ENCODE peak calls at places on chromosomes 6 and 20, in ten cellular contexts. One of them, this sample, is unnamed.

GRCh38 chr6:27684264-27685211 is 211.6 kb upstream of the ZNF184 start:
- DNase-seq in cardiac muscle cell: peak
- DNase-seq in PC-3: peak
- DNase-seq in progenitor cell of endocrine pancreas: no peak
- DNase-seq in epithelial cell of proximal tubule: no peak
- DNase-seq in AG09309: no peak
- DNase-seq in cardiac fibroblast: peak
- DNase-seq in MCF 10A: peak
- DNase-seq in GM20000: peak
- DNase-seq in HFFc6: peak
- DNase-seq in this sample: no peak

GRCh38 chr6:151257984-151258445 is 18.2 kb downstream of the AKAP12 start:
- DNase-seq in cardiac muscle cell: peak
- DNase-seq in PC-3: no peak
- DNase-seq in progenitor cell of endocrine pancreas: no peak
- DNase-seq in epithelial cell of proximal tubule: no peak
- DNase-seq in AG09309: no peak
- DNase-seq in cardiac fibroblast: peak
- DNase-seq in MCF 10A: no peak
- DNase-seq in GM20000: no peak
- DNase-seq in HFFc6: no peak
- DNase-seq in this sample: no peak

GRCh38 chr6:140548379-140548778 is 1173.9 kb upstream of the CITED2 start:
- DNase-seq in cardiac muscle cell: no peak
- DNase-seq in PC-3: no peak
- DNase-seq in progenitor cell of endocrine pancreas: no peak
- DNase-seq in epithelial cell of proximal tubule: no peak
- DNase-seq in AG09309: no peak
- DNase-seq in cardiac fibroblast: peak
- DNase-seq in MCF 10A: no peak
- DNase-seq in GM20000: no peak
- DNase-seq in HFFc6: no peak
- DNase-seq in this sample: no peak

GRCh38 chr6:91198588-91199255 is 611.9 kb upstream of the MAP3K7 start:
- DNase-seq in cardiac muscle cell: no peak
- DNase-seq in PC-3: no peak
- DNase-seq in progenitor cell of endocrine pancreas: no peak
- DNase-seq in epithelial cell of proximal tubule: no peak
- DNase-seq in AG09309: no peak
- DNase-seq in cardiac fibroblast: no peak
- DNase-seq in MCF 10A: peak
- DNase-seq in GM20000: no peak
- DNase-seq in HFFc6: no peak
- DNase-seq in this sample: no peak

GRCh38 chr6:71457883-71458282 is 169.3 kb downstream of the OGFRL1 start:
- DNase-seq in cardiac muscle cell: no peak
- DNase-seq in PC-3: peak
- DNase-seq in progenitor cell of endocrine pancreas: no peak
- DNase-seq in epithelial cell of proximal tubule: no peak
- DNase-seq in AG09309: no peak
- DNase-seq in cardiac fibroblast: no peak
- DNase-seq in MCF 10A: no peak
- DNase-seq in GM20000: no peak
- DNase-seq in HFFc6: no peak
- DNase-seq in this sample: no peak

GRCh38 chr6:45807610-45808009 is 208.1 kb downstream of the CLIC5 start:
- DNase-seq in cardiac muscle cell: peak
- DNase-seq in PC-3: no peak
- DNase-seq in progenitor cell of endocrine pancreas: no peak
- DNase-seq in epithelial cell of proximal tubule: no peak
- DNase-seq in AG09309: no peak
- DNase-seq in cardiac fibroblast: no peak
- DNase-seq in MCF 10A: no peak
- DNase-seq in GM20000: no peak
- DNase-seq in HFFc6: no peak
- DNase-seq in this sample: no peak

GRCh38 chr6:137851669-137852068 is 15.4 kb upstream of the TNFAIP3 start:
- DNase-seq in cardiac muscle cell: no peak
- DNase-seq in PC-3: peak
- DNase-seq in progenitor cell of endocrine pancreas: no peak
- DNase-seq in epithelial cell of proximal tubule: no peak
- DNase-seq in AG09309: no peak
- DNase-seq in cardiac fibroblast: no peak
- DNase-seq in MCF 10A: peak
- DNase-seq in GM20000: no peak
- DNase-seq in HFFc6: no peak
- DNase-seq in this sample: no peak

GRCh38 chr20:33387177-33387576 is 14.1 kb downstream of the CDK5RAP1 start:
- DNase-seq in cardiac muscle cell: no peak
- DNase-seq in PC-3: no peak
- DNase-seq in progenitor cell of endocrine pancreas: no peak
- DNase-seq in epithelial cell of proximal tubule: no peak
- DNase-seq in AG09309: peak
- DNase-seq in cardiac fibroblast: peak
- DNase-seq in MCF 10A: peak
- DNase-seq in GM20000: no peak
- DNase-seq in HFFc6: peak
- DNase-seq in this sample: no peak

GRCh38 chr6:134097114-134097707 is 44.8 kb upstream of the SLC2A12 start:
- DNase-seq in cardiac muscle cell: peak
- DNase-seq in PC-3: peak
- DNase-seq in progenitor cell of endocrine pancreas: peak
- DNase-seq in epithelial cell of proximal tubule: no peak
- DNase-seq in AG09309: peak
- DNase-seq in cardiac fibroblast: peak
- DNase-seq in MCF 10A: peak
- DNase-seq in GM20000: peak
- DNase-seq in HFFc6: peak
- DNase-seq in this sample: no peak

GRCh38 chr6:10138917-10139316 is 276.0 kb downstream of the TFAP2A start:
- DNase-seq in cardiac muscle cell: no peak
- DNase-seq in PC-3: peak
- DNase-seq in progenitor cell of endocrine pancreas: no peak
- DNase-seq in epithelial cell of proximal tubule: no peak
- DNase-seq in AG09309: peak
- DNase-seq in cardiac fibroblast: no peak
- DNase-seq in MCF 10A: peak
- DNase-seq in GM20000: no peak
- DNase-seq in HFFc6: peak
- DNase-seq in this sample: no peak

GRCh38 chr6:8006208-8006607 is 58.0 kb downstream of the BLOC1S5 start:
- DNase-seq in cardiac muscle cell: peak
- DNase-seq in PC-3: peak
- DNase-seq in progenitor cell of endocrine pancreas: no peak
- DNase-seq in epithelial cell of proximal tubule: no peak
- DNase-seq in AG09309: no peak
- DNase-seq in cardiac fibroblast: peak
- DNase-seq in MCF 10A: peak
- DNase-seq in GM20000: peak
- DNase-seq in HFFc6: peak
- DNase-seq in this sample: no peak

GRCh38 chr20:5895626-5896025 is 54.7 kb downstream of the TRMT6 start:
- DNase-seq in cardiac muscle cell: no peak
- DNase-seq in PC-3: no peak
- DNase-seq in progenitor cell of endocrine pancreas: no peak
- DNase-seq in epithelial cell of proximal tubule: no peak
- DNase-seq in AG09309: no peak
- DNase-seq in cardiac fibroblast: peak
- DNase-seq in MCF 10A: peak
- DNase-seq in GM20000: no peak
- DNase-seq in HFFc6: no peak
- DNase-seq in this sample: no peak

GRCh38 chr6:134703206-134703605 is 246.7 kb downstream of the ALDH8A1 start:
- DNase-seq in cardiac muscle cell: no peak
- DNase-seq in PC-3: no peak
- DNase-seq in progenitor cell of endocrine pancreas: no peak
- DNase-seq in epithelial cell of proximal tubule: no peak
- DNase-seq in AG09309: no peak
- DNase-seq in cardiac fibroblast: no peak
- DNase-seq in MCF 10A: no peak
- DNase-seq in GM20000: no peak
- DNase-seq in HFFc6: no peak
- DNase-seq in this sample: no peak

GRCh38 chr20:42549496-42549895 is 640.2 kb downstream of the PTPRT start:
- DNase-seq in cardiac muscle cell: no peak
- DNase-seq in PC-3: no peak
- DNase-seq in progenitor cell of endocrine pancreas: no peak
- DNase-seq in epithelial cell of proximal tubule: no peak
- DNase-seq in AG09309: no peak
- DNase-seq in cardiac fibroblast: no peak
- DNase-seq in MCF 10A: no peak
- DNase-seq in GM20000: no peak
- DNase-seq in HFFc6: no peak
- DNase-seq in this sample: no peak
- TF ChIP-seq CTCF in cardiac muscle cell: no peak
- TF ChIP-seq CTCF in PC-3: no peak
- TF ChIP-seq CTCF in progenitor cell of endocrine pancreas: no peak
- TF ChIP-seq CTCF in epithelial cell of proximal tubule: no peak
- TF ChIP-seq CTCF in AG09309: no peak
- TF ChIP-seq CTCF in cardiac fibroblast: no peak
- TF ChIP-seq CTCF in MCF 10A: no peak
- TF ChIP-seq CTCF in GM20000: no peak
- TF ChIP-seq CTCF in HFFc6: no peak
- TF ChIP-seq CTCF in this sample: no peak

GRCh38 chr20:18267815-18268214 is 20.5 kb upstream of the ZNF133 start:
- DNase-seq in cardiac muscle cell: no peak
- DNase-seq in PC-3: no peak
- DNase-seq in progenitor cell of endocrine pancreas: no peak
- DNase-seq in epithelial cell of proximal tubule: no peak
- DNase-seq in AG09309: no peak
- DNase-seq in cardiac fibroblast: no peak
- DNase-seq in MCF 10A: no peak
- DNase-seq in GM20000: no peak
- DNase-seq in HFFc6: no peak
- DNase-seq in this sample: no peak

GRCh38 chr20:18276821-18277220 is 11.5 kb upstream of the ZNF133 start:
- DNase-seq in cardiac muscle cell: peak
- DNase-seq in PC-3: peak
- DNase-seq in progenitor cell of endocrine pancreas: peak
- DNase-seq in epithelial cell of proximal tubule: no peak
- DNase-seq in AG09309: peak
- DNase-seq in cardiac fibroblast: peak
- DNase-seq in MCF 10A: peak
- DNase-seq in GM20000: peak
- DNase-seq in HFFc6: peak
- DNase-seq in this sample: peak

GRCh38 chr20:18273738-18274137 is 14.6 kb upstream of the ZNF133 start:
- DNase-seq in cardiac muscle cell: no peak
- DNase-seq in PC-3: no peak
- DNase-seq in progenitor cell of endocrine pancreas: no peak
- DNase-seq in epithelial cell of proximal tubule: no peak
- DNase-seq in AG09309: no peak
- DNase-seq in cardiac fibroblast: no peak
- DNase-seq in MCF 10A: no peak
- DNase-seq in GM20000: no peak
- DNase-seq in HFFc6: no peak
- DNase-seq in this sample: no peak

GRCh38 chr20:18271160-18271559 is 17.2 kb upstream of the ZNF133 start:
- DNase-seq in cardiac muscle cell: no peak
- DNase-seq in PC-3: no peak
- DNase-seq in progenitor cell of endocrine pancreas: no peak
- DNase-seq in epithelial cell of proximal tubule: no peak
- DNase-seq in AG09309: no peak
- DNase-seq in cardiac fibroblast: no peak
- DNase-seq in MCF 10A: no peak
- DNase-seq in GM20000: no peak
- DNase-seq in HFFc6: no peak
- DNase-seq in this sample: no peak

DNA sequence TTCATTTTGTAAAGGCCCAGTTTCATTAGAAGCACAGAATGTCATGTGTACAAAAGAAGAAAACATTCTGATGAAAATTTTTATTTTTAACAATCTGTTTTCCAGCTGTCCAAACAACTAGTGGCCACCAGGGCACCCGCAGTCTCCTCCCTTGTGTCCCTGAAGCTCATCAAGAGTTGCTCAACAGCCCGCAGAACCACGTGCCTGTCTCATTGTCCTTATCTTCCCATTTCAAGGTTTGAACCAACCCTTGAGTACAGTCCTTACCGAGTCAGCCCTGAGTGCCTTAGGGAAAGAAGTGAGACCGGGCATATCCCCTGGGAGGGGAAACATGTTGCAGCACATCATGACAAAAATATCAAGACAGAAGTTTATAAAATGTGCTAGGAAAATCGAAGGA is 15.9 kb upstream of the ZNF133 start:
- DNase-seq in cardiac muscle cell: no peak
- DNase-seq in PC-3: peak
- DNase-seq in progenitor cell of endocrine pancreas: no peak
- DNase-seq in epithelial cell of proximal tubule: no peak
- DNase-seq in AG09309: no peak
- DNase-seq in cardiac fibroblast: peak
- DNase-seq in MCF 10A: peak
- DNase-seq in GM20000: no peak
- DNase-seq in HFFc6: peak
- DNase-seq in this sample: no peak
- TF ChIP-seq CTCF in cardiac muscle cell: no peak
- TF ChIP-seq CTCF in PC-3: peak
- TF ChIP-seq CTCF in progenitor cell of endocrine pancreas: peak
- TF ChIP-seq CTCF in epithelial cell of proximal tubule: peak
- TF ChIP-seq CTCF in AG09309: no peak
- TF ChIP-seq CTCF in cardiac fibroblast: peak
- TF ChIP-seq CTCF in MCF 10A: no peak
- TF ChIP-seq CTCF in GM20000: no peak
- TF ChIP-seq CTCF in HFFc6: peak
- TF ChIP-seq CTCF in this sample: peak

GRCh38 chr6:49570474-49571079 is 20.1 kb downstream of the C6orf141 start:
- DNase-seq in cardiac muscle cell: no peak
- DNase-seq in PC-3: peak
- DNase-seq in progenitor cell of endocrine pancreas: no peak
- DNase-seq in epithelial cell of proximal tubule: no peak
- DNase-seq in AG09309: no peak
- DNase-seq in cardiac fibroblast: peak
- DNase-seq in MCF 10A: peak
- DNase-seq in GM20000: no peak
- DNase-seq in HFFc6: peak
- DNase-seq in this sample: no peak
- TF ChIP-seq CTCF in cardiac muscle cell: no peak
- TF ChIP-seq CTCF in PC-3: peak
- TF ChIP-seq CTCF in progenitor cell of endocrine pancreas: no peak
- TF ChIP-seq CTCF in epithelial cell of proximal tubule: peak
- TF ChIP-seq CTCF in AG09309: peak
- TF ChIP-seq CTCF in cardiac fibroblast: peak
- TF ChIP-seq CTCF in MCF 10A: peak
- TF ChIP-seq CTCF in GM20000: no peak
- TF ChIP-seq CTCF in HFFc6: peak
- TF ChIP-seq CTCF in this sample: no peak

GRCh38 chr6:48449002-48449401 is 338.0 kb upstream of the PTCHD4 start:
- DNase-seq in cardiac muscle cell: no peak
- DNase-seq in PC-3: peak
- DNase-seq in progenitor cell of endocrine pancreas: no peak
- DNase-seq in epithelial cell of proximal tubule: no peak
- DNase-seq in AG09309: no peak
- DNase-seq in cardiac fibroblast: peak
- DNase-seq in MCF 10A: no peak
- DNase-seq in GM20000: no peak
- DNase-seq in HFFc6: no peak
- DNase-seq in this sample: no peak
- TF ChIP-seq CTCF in cardiac muscle cell: peak
- TF ChIP-seq CTCF in PC-3: peak
- TF ChIP-seq CTCF in progenitor cell of endocrine pancreas: no peak
- TF ChIP-seq CTCF in epithelial cell of proximal tubule: peak
- TF ChIP-seq CTCF in AG09309: peak
- TF ChIP-seq CTCF in cardiac fibroblast: peak
- TF ChIP-seq CTCF in MCF 10A: peak
- TF ChIP-seq CTCF in GM20000: no peak
- TF ChIP-seq CTCF in HFFc6: peak
- TF ChIP-seq CTCF in this sample: peak

GRCh38 chr6:152701081-152701862 is 3.6 kb downstream of the MYCT1 start:
- DNase-seq in cardiac muscle cell: peak
- DNase-seq in PC-3: peak
- DNase-seq in progenitor cell of endocrine pancreas: no peak
- DNase-seq in epithelial cell of proximal tubule: no peak
- DNase-seq in AG09309: no peak
- DNase-seq in cardiac fibroblast: peak
- DNase-seq in MCF 10A: no peak
- DNase-seq in GM20000: no peak
- DNase-seq in HFFc6: no peak
- DNase-seq in this sample: no peak
- TF ChIP-seq CTCF in cardiac muscle cell: no peak
- TF ChIP-seq CTCF in PC-3: peak
- TF ChIP-seq CTCF in progenitor cell of endocrine pancreas: no peak
- TF ChIP-seq CTCF in epithelial cell of proximal tubule: peak
- TF ChIP-seq CTCF in AG09309: no peak
- TF ChIP-seq CTCF in cardiac fibroblast: no peak
- TF ChIP-seq CTCF in MCF 10A: no peak
- TF ChIP-seq CTCF in GM20000: no peak
- TF ChIP-seq CTCF in HFFc6: no peak
- TF ChIP-seq CTCF in this sample: no peak

This sample was measured in osteocyte.